ENCODE peak calls at places on chromosomes 13 and 19, in six cellular contexts. One of them, this sample, is unnamed.
A peak's percentile ranks its signal among the peaks of the same experiment; 100 is the strongest.

GRCh38 chr19:16325671-16326400 is 1.2 kb downstream of the KLF2 start:
- DNase-seq in GM23338: peak; percentile 93
- DNase-seq in K562: no peak
- DNase-seq in HL-60: no peak
- DNase-seq in prostate gland: no peak
- DNase-seq in stomach: no peak
- DNase-seq in this sample: no peak

GRCh38 chr19:34732548-34733255 is 1.3 kb upstream of the ZNF181 start:
- DNase-seq in GM23338: peak; percentile 53
- DNase-seq in K562: peak; percentile 67
- DNase-seq in HL-60: no peak
- DNase-seq in prostate gland: no peak
- DNase-seq in stomach: no peak
- DNase-seq in this sample: no peak

GRCh38 chr19:53867225-53868090 is at the start of gene MYADM:
- DNase-seq in GM23338: peak; percentile 100
- DNase-seq in K562: peak; percentile 98
- DNase-seq in HL-60: peak; percentile 98
- DNase-seq in prostate gland: peak; percentile 95
- DNase-seq in stomach: peak; percentile 99
- DNase-seq in this sample: peak; percentile 17

GRCh38 chr13:33015791-33016323 is 366 bp upstream of the KL start:
- DNase-seq in GM23338: peak; percentile 58
- DNase-seq in K562: no peak
- DNase-seq in HL-60: no peak
- DNase-seq in prostate gland: peak; percentile 10
- DNase-seq in stomach: peak; percentile 29
- DNase-seq in this sample: no peak

GRCh38 chr13:79541426-79542049 is 60.6 kb downstream of the NDFIP2 start:
- DNase-seq in GM23338: peak; percentile 70
- DNase-seq in K562: peak; percentile 61
- DNase-seq in HL-60: peak; percentile 42
- DNase-seq in prostate gland: peak; percentile 35
- DNase-seq in stomach: no peak
- DNase-seq in this sample: no peak

GRCh38 chr13:48851707-48852106 is 124.0 kb upstream of the FNDC3A start:
- DNase-seq in GM23338: no peak
- DNase-seq in K562: no peak
- DNase-seq in HL-60: no peak
- DNase-seq in prostate gland: no peak
- DNase-seq in stomach: no peak
- DNase-seq in this sample: no peak

GRCh38 chr13:32581177-32581786 is 5.0 kb upstream of the PDS5B start:
- DNase-seq in GM23338: peak; percentile 33
- DNase-seq in K562: peak; percentile 11
- DNase-seq in HL-60: no peak
- DNase-seq in prostate gland: no peak
- DNase-seq in stomach: no peak
- DNase-seq in this sample: no peak

GRCh38 chr19:18951721-18952281 is 10.8 kb upstream of the HOMER3 start:
- DNase-seq in GM23338: no peak
- DNase-seq in K562: no peak
- DNase-seq in HL-60: no peak
- DNase-seq in prostate gland: no peak
- DNase-seq in stomach: no peak
- DNase-seq in this sample: no peak

GRCh38 chr19:36210497-36210896 is 4.0 kb downstream of the ZNF565 start:
- DNase-seq in GM23338: no peak
- DNase-seq in K562: no peak
- DNase-seq in HL-60: no peak
- DNase-seq in prostate gland: no peak
- DNase-seq in stomach: no peak
- DNase-seq in this sample: no peak

GRCh38 chr19:54530866-54531265 is 28.2 kb downstream of the LAIR2 start:
- DNase-seq in GM23338: no peak
- DNase-seq in K562: no peak
- DNase-seq in HL-60: no peak
- DNase-seq in prostate gland: no peak
- DNase-seq in stomach: no peak
- DNase-seq in this sample: no peak

GRCh38 chr13:41345165-41345920 is 34.3 kb downstream of the NAA16 start:
- DNase-seq in GM23338: no peak
- DNase-seq in K562: no peak
- DNase-seq in HL-60: no peak
- DNase-seq in prostate gland: no peak
- DNase-seq in stomach: no peak
- DNase-seq in this sample: no peak

GRCh38 chr19:44750713-44751112 is 2.2 kb downstream of the BCL3 start:
- DNase-seq in GM23338: no peak
- DNase-seq in K562: no peak
- DNase-seq in HL-60: no peak
- DNase-seq in prostate gland: no peak
- DNase-seq in stomach: no peak
- DNase-seq in this sample: no peak

DNA sequence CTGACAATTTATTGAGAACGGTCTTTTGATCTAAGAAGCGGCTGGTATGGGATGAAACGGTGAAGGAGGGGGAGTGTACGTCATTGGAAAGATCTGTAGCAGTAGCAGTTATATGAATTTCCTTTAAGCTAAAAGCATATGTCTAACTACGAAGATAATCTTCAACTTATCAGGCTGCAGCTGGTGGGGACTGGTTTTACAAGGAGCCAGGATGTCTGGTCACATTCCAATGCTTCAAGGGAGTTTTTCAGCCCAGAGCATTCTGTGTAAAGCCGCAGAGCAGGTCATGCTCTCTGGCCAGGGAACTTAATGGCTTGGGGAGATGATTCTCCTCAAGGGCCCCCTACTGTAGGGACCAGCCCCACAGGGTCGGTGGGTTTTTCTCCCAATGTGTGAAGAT is 29.2 kb downstream of the CLEC4M start:
- DNase-seq in GM23338: peak; percentile 12
- DNase-seq in K562: no peak
- DNase-seq in HL-60: no peak
- DNase-seq in prostate gland: no peak
- DNase-seq in stomach: no peak
- DNase-seq in this sample: no peak
- TF ChIP-seq POLR2AphosphoS5 in GM23338: no peak
- TF ChIP-seq POLR2AphosphoS5 in K562: no peak
- TF ChIP-seq POLR2AphosphoS5 in HL-60: no peak
- TF ChIP-seq POLR2AphosphoS5 in prostate gland: no peak
- TF ChIP-seq POLR2AphosphoS5 in stomach: no peak
- TF ChIP-seq POLR2AphosphoS5 in this sample: no peak

GRCh38 chr19:49497047-49497789 is 984 bp downstream of the RPS11 start:
- DNase-seq in GM23338: peak; percentile 78
- DNase-seq in K562: peak; percentile 89
- DNase-seq in HL-60: peak; percentile 93
- DNase-seq in prostate gland: no peak
- DNase-seq in stomach: peak; percentile 78
- DNase-seq in this sample: no peak
- TF ChIP-seq POLR2AphosphoS5 in GM23338: no peak
- TF ChIP-seq POLR2AphosphoS5 in K562: peak; percentile 38
- TF ChIP-seq POLR2AphosphoS5 in HL-60: peak; percentile 79
- TF ChIP-seq POLR2AphosphoS5 in prostate gland: peak; percentile 63
- TF ChIP-seq POLR2AphosphoS5 in stomach: peak; percentile 60
- TF ChIP-seq POLR2AphosphoS5 in this sample: peak; percentile 79

GRCh38 chr19:40613669-40614594 is 12.8 kb downstream of the LTBP4 start:
- DNase-seq in GM23338: peak; percentile 94
- DNase-seq in K562: peak; percentile 92
- DNase-seq in HL-60: peak; percentile 32
- DNase-seq in prostate gland: peak; percentile 77
- DNase-seq in stomach: peak; percentile 83
- DNase-seq in this sample: peak; percentile 87
- TF ChIP-seq POLR2AphosphoS5 in GM23338: peak; percentile 49
- TF ChIP-seq POLR2AphosphoS5 in K562: no peak
- TF ChIP-seq POLR2AphosphoS5 in HL-60: no peak
- TF ChIP-seq POLR2AphosphoS5 in prostate gland: peak; percentile 55
- TF ChIP-seq POLR2AphosphoS5 in stomach: peak; percentile 66
- TF ChIP-seq POLR2AphosphoS5 in this sample: no peak

GRCh38 chr19:48874309-48875135 is 2.3 kb downstream of the PPP1R15A start:
- DNase-seq in GM23338: no peak
- DNase-seq in K562: peak; percentile 77
- DNase-seq in HL-60: peak; percentile 30
- DNase-seq in prostate gland: no peak
- DNase-seq in stomach: peak; percentile 61
- DNase-seq in this sample: no peak

GRCh38 chr19:48873476-48874308 is 1.5 kb downstream of the PPP1R15A start:
- DNase-seq in GM23338: no peak
- DNase-seq in K562: peak; percentile 98
- DNase-seq in HL-60: no peak
- DNase-seq in prostate gland: no peak
- DNase-seq in stomach: no peak
- DNase-seq in this sample: no peak

GRCh38 chr19:48870048-48870447 is 1.6 kb upstream of the PLEKHA4 start:
- DNase-seq in GM23338: no peak
- DNase-seq in K562: no peak
- DNase-seq in HL-60: no peak
- DNase-seq in prostate gland: no peak
- DNase-seq in stomach: no peak
- DNase-seq in this sample: no peak

GRCh38 chr19:48872182-48872883 is at the start of gene PPP1R15A:
- DNase-seq in GM23338: peak; percentile 98
- DNase-seq in K562: peak; percentile 99
- DNase-seq in HL-60: peak; percentile 98
- DNase-seq in prostate gland: peak; percentile 98
- DNase-seq in stomach: peak; percentile 99
- DNase-seq in this sample: peak; percentile 86

DNA sequence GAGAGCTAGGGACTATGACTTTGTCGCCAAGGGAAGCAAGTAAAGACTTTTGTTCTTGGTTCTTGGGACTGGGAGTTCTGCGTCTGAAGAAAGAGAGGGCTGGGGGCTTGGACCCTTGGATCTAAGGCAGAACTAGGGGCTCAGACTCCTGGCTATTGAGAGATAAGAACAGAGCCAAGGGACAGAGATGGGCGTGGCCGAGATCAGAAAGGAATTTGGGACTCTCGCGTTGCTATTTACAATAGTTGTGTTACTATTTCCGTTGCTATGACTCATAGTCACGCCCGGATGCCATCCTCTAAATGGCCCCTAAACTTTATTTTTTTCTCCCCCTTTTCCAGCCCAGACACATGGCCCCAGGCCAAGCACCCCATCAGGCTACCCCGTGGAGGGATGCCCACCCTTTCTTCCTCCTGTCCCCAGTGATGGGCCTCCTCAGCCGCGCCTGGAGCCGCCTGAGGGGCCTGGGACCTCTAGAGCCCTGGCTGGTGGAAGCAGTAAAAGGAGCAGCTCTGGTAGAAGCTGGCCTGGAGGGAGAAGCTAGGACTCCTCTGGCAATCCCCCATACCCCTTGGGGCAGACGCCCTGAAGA is 759 bp downstream of the PPP1R15A start:
- DNase-seq in GM23338: peak; percentile 97
- DNase-seq in K562: peak; percentile 95
- DNase-seq in HL-60: peak; percentile 82
- DNase-seq in prostate gland: peak; percentile 91
- DNase-seq in stomach: peak; percentile 90
- DNase-seq in this sample: peak; percentile 47
- TF ChIP-seq POLR2AphosphoS5 in GM23338: no peak
- TF ChIP-seq POLR2AphosphoS5 in K562: no peak
- TF ChIP-seq POLR2AphosphoS5 in HL-60: no peak
- TF ChIP-seq POLR2AphosphoS5 in prostate gland: peak; percentile 95
- TF ChIP-seq POLR2AphosphoS5 in stomach: peak; percentile 81
- TF ChIP-seq POLR2AphosphoS5 in this sample: no peak

GRCh38 chr13:110676057-110676510 is 29.8 kb downstream of the CARS2 start:
- DNase-seq in GM23338: no peak
- DNase-seq in K562: no peak
- DNase-seq in HL-60: no peak
- DNase-seq in prostate gland: no peak
- DNase-seq in stomach: no peak
- DNase-seq in this sample: peak; percentile 40

GRCh38 chr13:110680852-110681251 is 25.1 kb downstream of the CARS2 start:
- DNase-seq in GM23338: peak; percentile 80
- DNase-seq in K562: peak; percentile 30
- DNase-seq in HL-60: peak; percentile 34
- DNase-seq in prostate gland: no peak
- DNase-seq in stomach: no peak
- DNase-seq in this sample: no peak

GRCh38 chr13:110681868-110682550 is 23.9 kb downstream of the CARS2 start:
- DNase-seq in GM23338: no peak
- DNase-seq in K562: no peak
- DNase-seq in HL-60: no peak
- DNase-seq in prostate gland: no peak
- DNase-seq in stomach: no peak
- DNase-seq in this sample: no peak

GRCh38 chr13:110677731-110678545 is 28.0 kb downstream of the CARS2 start:
- DNase-seq in GM23338: no peak
- DNase-seq in K562: no peak
- DNase-seq in HL-60: no peak
- DNase-seq in prostate gland: no peak
- DNase-seq in stomach: no peak
- DNase-seq in this sample: no peak

DNA sequence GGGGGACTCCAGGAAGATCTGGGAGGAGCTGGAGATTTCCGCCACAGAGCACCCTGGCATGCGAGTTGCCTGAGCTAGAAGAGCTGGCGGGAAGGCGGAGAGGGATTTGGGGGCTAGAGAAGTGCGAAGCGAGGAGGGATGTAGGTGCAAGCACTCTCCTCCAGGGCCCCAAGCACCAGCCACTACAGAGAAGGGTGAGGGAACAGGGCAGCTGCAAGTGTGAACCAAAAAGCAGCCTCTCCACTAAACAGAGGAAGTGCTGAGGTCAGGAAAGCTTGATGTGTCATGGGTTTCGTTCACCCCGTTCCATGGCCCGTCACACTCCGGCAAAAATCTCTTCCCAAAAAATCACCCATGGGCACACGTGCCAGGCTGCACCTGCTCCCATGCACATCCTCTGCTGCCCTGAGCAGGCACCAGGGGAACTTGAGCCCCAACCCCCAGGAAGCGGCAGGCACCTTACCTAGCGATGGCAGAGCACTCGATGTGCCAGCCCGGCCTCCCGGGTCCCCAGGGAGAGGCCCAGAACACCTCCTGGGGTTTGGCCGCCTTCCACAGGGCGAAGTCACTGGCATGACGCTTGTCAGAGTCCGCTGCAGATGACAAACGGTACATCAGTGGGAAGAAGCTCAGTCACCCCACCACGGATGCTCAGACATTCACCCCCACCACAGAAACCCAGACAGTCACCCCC is 29.3 kb downstream of the CARS2 start:
- DNase-seq in GM23338: no peak
- DNase-seq in K562: no peak
- DNase-seq in HL-60: no peak
- DNase-seq in prostate gland: no peak
- DNase-seq in stomach: no peak
- DNase-seq in this sample: peak; percentile 52
- TF ChIP-seq POLR2AphosphoS5 in GM23338: no peak
- TF ChIP-seq POLR2AphosphoS5 in K562: no peak
- TF ChIP-seq POLR2AphosphoS5 in HL-60: no peak
- TF ChIP-seq POLR2AphosphoS5 in prostate gland: no peak
- TF ChIP-seq POLR2AphosphoS5 in stomach: no peak
- TF ChIP-seq POLR2AphosphoS5 in this sample: no peak

This sample was measured in GM12891.